ENCODE peak calls at places on chromosomes 3 and 15, in seven cellular contexts. C is H9, M is fibroblast of pulmonary artery, Q is Panc1, J is substantia nigra, K is ELR, F is NCI-H1092. L is an unnamed sample.

GRCh38 chr15:90892498-90893174 is 8.3 kb downstream of the FES start:
- DNase-seq in K (no peak), F (no peak), M (no peak), Q (no peak), C (no peak), J (no peak), L (no peak)

GRCh38 chr15:91522609-91523332 is 330.7 kb upstream of the SLCO3A1 start:
- DNase-seq in Q (no peak), M (peak), F (no peak), C (no peak), K (peak), J (no peak), L (peak)

GRCh38 chr3:169772530-169772950 is 656 bp upstream of the MYNN start:
- DNase-seq in K (peak), J (peak), M (peak), F (peak), C (peak), Q (peak), L (peak)

GRCh38 chr3:48859188-48859587 is 11.5 kb upstream of the PRKAR2A start:
- DNase-seq in Q (no peak), C (no peak), M (no peak), F (no peak), J (no peak), K (no peak), L (no peak)

GRCh38 chr3:159892171-159892791 is 96.4 kb upstream of the IL12A start:
- DNase-seq in F (no peak), K (no peak), Q (no peak), J (no peak), C (no peak), M (no peak), L (no peak)

GRCh38 chr3:46892285-46893145 is 15.0 kb downstream of the PTH1R start:
- DNase-seq in K (peak), C (peak), M (peak), Q (no peak), F (no peak), J (peak), L (peak)

GRCh38 chr3:194137314-194138097 is 1.6 kb downstream of the HES1 start:
- DNase-seq in J (no peak), F (peak), Q (no peak), M (peak), C (peak), K (peak), L (no peak)

GRCh38 chr15:75143738-75144334 is 57.8 kb upstream of the C15orf39 start:
- DNase-seq in F (no peak), J (no peak), M (no peak), K (no peak), C (no peak), Q (no peak), L (no peak)

GRCh38 chr3:101998256-101998926 is 149.1 kb downstream of the NFKBIZ start:
- DNase-seq in K (no peak), M (no peak), J (no peak), Q (no peak), F (no peak), C (no peak), L (no peak)

GRCh38 chr15:41462396-41462795 is 31.3 kb upstream of the ITPKA start:
- DNase-seq in M (no peak), C (no peak), K (no peak), F (no peak), J (no peak), Q (no peak), L (peak)

GRCh38 chr3:22315925-22316324 is 564.9 kb upstream of the ZNF385D start:
- DNase-seq in F (no peak), K (peak), Q (no peak), J (no peak), M (peak), C (no peak), L (no peak)

GRCh38 chr15:88727439-88727838 is 75.8 kb upstream of the ACAN start:
- DNase-seq in M (no peak), Q (no peak), C (no peak), F (no peak), K (no peak), J (no peak), L (no peak)

GRCh38 chr3:192887701-192888100 is 30.0 kb downstream of the MB21D2 start:
- DNase-seq in C (peak), F (no peak), J (no peak), Q (no peak), M (no peak), K (peak), L (no peak)

GRCh38 chr3:123833398-123833785 is 50.7 kb downstream of the MYLK start:
- DNase-seq in M (no peak), Q (no peak), J (no peak), K (no peak), F (no peak), C (no peak), L (peak)